ENCODE peak calls at places on chromosome 11, in four cellular contexts. One of them, this sample, is unnamed.

GRCh38 chr11:116471608-116472007 is 301.2 kb downstream of the BUD13 start:
- DNase-seq in astrocyte of the cerebellum: peak
- DNase-seq in HFF-Myc: peak
- DNase-seq in cardiac fibroblast: no peak
- DNase-seq in this sample: peak

GRCh38 chr11:85647604-85648299 is at the start of gene TMEM126A:
- DNase-seq in astrocyte of the cerebellum: peak
- DNase-seq in HFF-Myc: peak
- DNase-seq in cardiac fibroblast: peak
- DNase-seq in this sample: peak

GRCh38 chr11:97739892-97740782 is 1280.6 kb upstream of the CNTN5 start:
- DNase-seq in astrocyte of the cerebellum: peak
- DNase-seq in HFF-Myc: no peak
- DNase-seq in cardiac fibroblast: peak
- DNase-seq in this sample: no peak

GRCh38 chr11:11338304-11338703 is 14.7 kb downstream of the CSNK2A3 start:
- DNase-seq in astrocyte of the cerebellum: no peak
- DNase-seq in HFF-Myc: no peak
- DNase-seq in cardiac fibroblast: no peak
- DNase-seq in this sample: no peak

GRCh38 chr11:64762277-64762915 is 2.6 kb upstream of the PYGM start:
- DNase-seq in astrocyte of the cerebellum: no peak
- DNase-seq in HFF-Myc: no peak
- DNase-seq in cardiac fibroblast: no peak
- DNase-seq in this sample: no peak

GRCh38 chr11:94400839-94401772 is at the start of gene GPR83:
- DNase-seq in astrocyte of the cerebellum: no peak
- DNase-seq in HFF-Myc: no peak
- DNase-seq in cardiac fibroblast: peak
- DNase-seq in this sample: peak

GRCh38 chr11:94635072-94635471 is 67.9 kb downstream of the PIWIL4 start:
- DNase-seq in astrocyte of the cerebellum: no peak
- DNase-seq in HFF-Myc: no peak
- DNase-seq in cardiac fibroblast: no peak
- DNase-seq in this sample: no peak

GRCh38 chr11:104076455-104076854 is 40.0 kb downstream of the DDI1 start:
- DNase-seq in astrocyte of the cerebellum: no peak
- DNase-seq in HFF-Myc: no peak
- DNase-seq in cardiac fibroblast: no peak
- DNase-seq in this sample: no peak

GRCh38 chr11:1939006-1939626 is 8.0 kb upstream of the MRPL23 start:
- DNase-seq in astrocyte of the cerebellum: no peak
- DNase-seq in HFF-Myc: no peak
- DNase-seq in cardiac fibroblast: no peak
- DNase-seq in this sample: peak

GRCh38 chr11:110077866-110078325 is 15.3 kb upstream of the ZC3H12C start:
- DNase-seq in astrocyte of the cerebellum: no peak
- DNase-seq in HFF-Myc: no peak
- DNase-seq in cardiac fibroblast: peak
- DNase-seq in this sample: peak

GRCh38 chr11:123493393-123494063 is 63.5 kb downstream of the GRAMD1B start:
- DNase-seq in astrocyte of the cerebellum: no peak
- DNase-seq in HFF-Myc: no peak
- DNase-seq in cardiac fibroblast: no peak
- DNase-seq in this sample: no peak

GRCh38 chr11:22656128-22656527 is 10.3 kb upstream of the GAS2 start:
- DNase-seq in astrocyte of the cerebellum: no peak
- DNase-seq in HFF-Myc: no peak
- DNase-seq in cardiac fibroblast: peak
- DNase-seq in this sample: no peak

GRCh38 chr11:62976109-62976508 is 8.7 kb downstream of the SLC22A6 start:
- DNase-seq in astrocyte of the cerebellum: no peak
- DNase-seq in HFF-Myc: no peak
- DNase-seq in cardiac fibroblast: no peak
- DNase-seq in this sample: no peak

GRCh38 chr11:64677441-64678023 is 45.5 kb downstream of the NRXN2 start:
- DNase-seq in astrocyte of the cerebellum: no peak
- DNase-seq in HFF-Myc: no peak
- DNase-seq in cardiac fibroblast: no peak
- DNase-seq in this sample: no peak

GRCh38 chr11:3824714-3825472 is 15.9 kb downstream of the RHOG start:
- DNase-seq in astrocyte of the cerebellum: no peak
- DNase-seq in HFF-Myc: no peak
- DNase-seq in cardiac fibroblast: peak
- DNase-seq in this sample: peak

GRCh38 chr11:37500425-37500824 is 902.4 kb upstream of the RAG2 start:
- DNase-seq in astrocyte of the cerebellum: no peak
- DNase-seq in HFF-Myc: no peak
- DNase-seq in cardiac fibroblast: no peak
- DNase-seq in this sample: no peak

GRCh38 chr11:78715639-78716311 is 141.1 kb upstream of the NARS2 start:
- DNase-seq in astrocyte of the cerebellum: peak
- DNase-seq in HFF-Myc: peak
- DNase-seq in cardiac fibroblast: peak
- DNase-seq in this sample: peak

GRCh38 chr11:17683378-17684161 is 35.8 kb upstream of the MYOD1 start:
- DNase-seq in astrocyte of the cerebellum: peak
- DNase-seq in HFF-Myc: peak
- DNase-seq in cardiac fibroblast: peak
- DNase-seq in this sample: peak

GRCh38 chr11:62352355-62353336 is 15.4 kb downstream of the ASRGL1 start:
- DNase-seq in astrocyte of the cerebellum: no peak
- DNase-seq in HFF-Myc: no peak
- DNase-seq in cardiac fibroblast: no peak
- DNase-seq in this sample: no peak

GRCh38 chr11:105490333-105490732 is 119.5 kb upstream of the GRIA4 start:
- DNase-seq in astrocyte of the cerebellum: no peak
- DNase-seq in HFF-Myc: no peak
- DNase-seq in cardiac fibroblast: no peak
- DNase-seq in this sample: no peak

GRCh38 chr11:92216789-92217188 is 7.8 kb upstream of the FAT3 start:
- DNase-seq in astrocyte of the cerebellum: no peak
- DNase-seq in HFF-Myc: no peak
- DNase-seq in cardiac fibroblast: no peak
- DNase-seq in this sample: no peak

GRCh38 chr11:47587039-47587675 is 679 bp downstream of the FAM180B start:
- DNase-seq in astrocyte of the cerebellum: no peak
- DNase-seq in HFF-Myc: no peak
- DNase-seq in cardiac fibroblast: peak
- DNase-seq in this sample: peak

GRCh38 chr11:77370217-77370616 is 68.7 kb upstream of the GDPD4 start:
- DNase-seq in astrocyte of the cerebellum: no peak
- DNase-seq in HFF-Myc: no peak
- DNase-seq in cardiac fibroblast: no peak
- DNase-seq in this sample: no peak
- TF ChIP-seq CTCF in astrocyte of the cerebellum: no peak
- TF ChIP-seq CTCF in HFF-Myc: no peak
- TF ChIP-seq CTCF in cardiac fibroblast: no peak
- TF ChIP-seq CTCF in this sample: no peak

GRCh38 chr11:68354181-68354872 is 41.9 kb downstream of the LRP5 start:
- DNase-seq in astrocyte of the cerebellum: peak
- DNase-seq in HFF-Myc: peak
- DNase-seq in cardiac fibroblast: peak
- DNase-seq in this sample: peak
- H3K4me3 ChIP-seq in astrocyte of the cerebellum: no peak
- H3K4me3 ChIP-seq in HFF-Myc: no peak
- H3K4me3 ChIP-seq in cardiac fibroblast: no peak
- H3K4me3 ChIP-seq in this sample: no peak

DNA sequence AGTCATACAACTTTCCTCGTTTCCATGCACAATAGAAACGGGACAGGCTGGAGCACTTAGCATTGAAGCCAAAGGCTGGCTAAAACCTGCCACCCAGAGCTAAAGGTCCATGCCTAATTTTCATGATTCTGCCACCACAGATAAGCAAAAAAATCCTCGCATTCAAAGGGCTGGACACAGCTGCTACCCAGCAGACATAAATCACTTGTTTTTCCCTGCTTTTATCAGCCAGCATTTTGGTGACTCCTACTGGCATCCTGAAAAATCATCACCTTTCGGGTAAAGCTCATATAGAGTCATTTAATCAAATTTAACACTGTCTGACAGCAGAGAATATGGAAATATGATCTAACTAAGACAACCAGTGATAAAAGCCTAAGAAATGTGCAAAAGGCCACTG is 37.9 kb downstream of the ALG9 start:
- DNase-seq in astrocyte of the cerebellum: no peak
- DNase-seq in HFF-Myc: no peak
- DNase-seq in cardiac fibroblast: peak
- DNase-seq in this sample: no peak
- TF ChIP-seq CTCF in astrocyte of the cerebellum: no peak
- TF ChIP-seq CTCF in HFF-Myc: peak
- TF ChIP-seq CTCF in cardiac fibroblast: no peak
- TF ChIP-seq CTCF in this sample: peak

GRCh38 chr11:126628790-126629621 is 273.5 kb downstream of the ST3GAL4 start:
- DNase-seq in astrocyte of the cerebellum: no peak
- DNase-seq in HFF-Myc: peak
- DNase-seq in cardiac fibroblast: peak
- DNase-seq in this sample: peak
- H3K4me3 ChIP-seq in astrocyte of the cerebellum: no peak
- H3K4me3 ChIP-seq in HFF-Myc: no peak
- H3K4me3 ChIP-seq in cardiac fibroblast: no peak
- H3K4me3 ChIP-seq in this sample: no peak

DNA sequence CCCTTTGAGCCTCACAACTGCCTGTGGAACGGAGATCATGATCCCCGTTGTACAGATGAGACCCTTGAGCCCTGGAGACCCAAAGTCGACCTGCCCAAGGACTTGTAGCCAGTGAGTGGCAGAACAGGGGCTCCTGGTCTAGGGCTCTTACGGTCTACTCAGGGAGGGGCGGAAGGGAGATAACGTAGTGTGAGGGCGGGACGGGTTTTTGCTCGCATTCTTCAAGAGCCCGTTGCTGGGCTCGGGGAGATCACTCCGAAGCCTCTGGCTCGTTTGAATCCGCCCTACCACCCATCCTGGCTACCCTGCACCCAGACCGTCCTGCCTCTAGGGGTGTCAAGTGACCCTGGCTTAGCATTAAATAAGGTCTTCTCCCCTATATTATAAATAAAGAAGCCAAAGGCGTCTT is 637 bp downstream of the CRY2 start:
- DNase-seq in astrocyte of the cerebellum: no peak
- DNase-seq in HFF-Myc: no peak
- DNase-seq in cardiac fibroblast: peak
- DNase-seq in this sample: peak
- TF ChIP-seq CTCF in astrocyte of the cerebellum: peak
- TF ChIP-seq CTCF in HFF-Myc: no peak
- TF ChIP-seq CTCF in cardiac fibroblast: peak
- TF ChIP-seq CTCF in this sample: no peak